ENCODE peak calls at places on chromosomes 11 and 22, in ten cellular contexts. One of them, this sample, is unnamed. For H3K27me3, the result is how much of the 10 kb centered on the place peaks cover.

GRCh38 chr11:31812392-31813241 is 1.5 kb upstream of the PAX6 start:
- DNase-seq in heart left ventricle: no peak
- DNase-seq in left ventricle myocardium inferior: no peak
- DNase-seq in PC-3: peak
- DNase-seq in neuronal stem cell: no peak
- DNase-seq in psoas muscle: no peak
- DNase-seq in H7: peak
- DNase-seq in right atrium auricular region: no peak
- DNase-seq in mesendoderm: peak
- DNase-seq in breast epithelium: no peak
- DNase-seq in this sample: no peak

GRCh38 chr11:90818196-90818735 is 595.4 kb upstream of the CHORDC1 start:
- DNase-seq in heart left ventricle: no peak
- DNase-seq in left ventricle myocardium inferior: no peak
- DNase-seq in PC-3: peak
- DNase-seq in neuronal stem cell: no peak
- DNase-seq in psoas muscle: no peak
- DNase-seq in H7: no peak
- DNase-seq in right atrium auricular region: no peak
- DNase-seq in mesendoderm: no peak
- DNase-seq in breast epithelium: no peak
- DNase-seq in this sample: no peak

GRCh38 chr11:37642321-37642720 is 1044.3 kb upstream of the RAG2 start:
- DNase-seq in heart left ventricle: no peak
- DNase-seq in left ventricle myocardium inferior: no peak
- DNase-seq in PC-3: no peak
- DNase-seq in neuronal stem cell: no peak
- DNase-seq in psoas muscle: no peak
- DNase-seq in H7: no peak
- DNase-seq in right atrium auricular region: no peak
- DNase-seq in mesendoderm: no peak
- DNase-seq in breast epithelium: no peak
- DNase-seq in this sample: no peak

GRCh38 chr22:32996702-32997101 is 61.5 kb downstream of the SYN3 start:
- DNase-seq in heart left ventricle: no peak
- DNase-seq in left ventricle myocardium inferior: peak
- DNase-seq in PC-3: no peak
- DNase-seq in neuronal stem cell: no peak
- DNase-seq in psoas muscle: peak
- DNase-seq in H7: no peak
- DNase-seq in right atrium auricular region: peak
- DNase-seq in mesendoderm: no peak
- DNase-seq in breast epithelium: no peak
- DNase-seq in this sample: no peak

GRCh38 chr11:43268786-43269185 is 43.0 kb upstream of the API5 start:
- DNase-seq in heart left ventricle: no peak
- DNase-seq in left ventricle myocardium inferior: no peak
- DNase-seq in PC-3: no peak
- DNase-seq in neuronal stem cell: no peak
- DNase-seq in psoas muscle: no peak
- DNase-seq in H7: peak
- DNase-seq in right atrium auricular region: no peak
- DNase-seq in mesendoderm: peak
- DNase-seq in breast epithelium: no peak
- DNase-seq in this sample: no peak

GRCh38 chr11:1310772-1311468 is 1.5 kb upstream of the TOLLIP start:
- DNase-seq in heart left ventricle: no peak
- DNase-seq in left ventricle myocardium inferior: no peak
- DNase-seq in PC-3: no peak
- DNase-seq in neuronal stem cell: no peak
- DNase-seq in psoas muscle: no peak
- DNase-seq in H7: peak
- DNase-seq in right atrium auricular region: no peak
- DNase-seq in mesendoderm: no peak
- DNase-seq in breast epithelium: no peak
- DNase-seq in this sample: no peak

GRCh38 chr11:69832561-69833413 is 13.6 kb upstream of the FGF3 start:
- DNase-seq in heart left ventricle: peak
- DNase-seq in left ventricle myocardium inferior: no peak
- DNase-seq in PC-3: no peak
- DNase-seq in neuronal stem cell: no peak
- DNase-seq in psoas muscle: no peak
- DNase-seq in H7: peak
- DNase-seq in right atrium auricular region: no peak
- DNase-seq in mesendoderm: no peak
- DNase-seq in breast epithelium: no peak
- DNase-seq in this sample: no peak

GRCh38 chr22:49727881-49728563 is 99.7 kb downstream of the BRD1 start:
- DNase-seq in heart left ventricle: no peak
- DNase-seq in left ventricle myocardium inferior: no peak
- DNase-seq in PC-3: no peak
- DNase-seq in neuronal stem cell: no peak
- DNase-seq in psoas muscle: no peak
- DNase-seq in H7: peak
- DNase-seq in right atrium auricular region: no peak
- DNase-seq in mesendoderm: no peak
- DNase-seq in breast epithelium: no peak
- DNase-seq in this sample: no peak

GRCh38 chr11:104968856-104969776 is 742 bp upstream of the CASP4 start:
- DNase-seq in heart left ventricle: peak
- DNase-seq in left ventricle myocardium inferior: peak
- DNase-seq in PC-3: peak
- DNase-seq in neuronal stem cell: no peak
- DNase-seq in psoas muscle: peak
- DNase-seq in H7: peak
- DNase-seq in right atrium auricular region: peak
- DNase-seq in mesendoderm: peak
- DNase-seq in breast epithelium: peak
- DNase-seq in this sample: peak

GRCh38 chr11:38323961-38324761 is 1726.1 kb upstream of the RAG2 start:
- DNase-seq in heart left ventricle: no peak
- DNase-seq in left ventricle myocardium inferior: no peak
- DNase-seq in PC-3: peak
- DNase-seq in neuronal stem cell: no peak
- DNase-seq in psoas muscle: no peak
- DNase-seq in H7: no peak
- DNase-seq in right atrium auricular region: no peak
- DNase-seq in mesendoderm: peak
- DNase-seq in breast epithelium: no peak
- DNase-seq in this sample: no peak

GRCh38 chr22:17213976-17214375 is 5.3 kb downstream of the ADA2 start:
- DNase-seq in heart left ventricle: peak
- DNase-seq in left ventricle myocardium inferior: peak
- DNase-seq in PC-3: peak
- DNase-seq in neuronal stem cell: no peak
- DNase-seq in psoas muscle: peak
- DNase-seq in H7: peak
- DNase-seq in right atrium auricular region: peak
- DNase-seq in mesendoderm: peak
- DNase-seq in breast epithelium: no peak
- DNase-seq in this sample: peak

GRCh38 chr11:78339483-78339882 is 78.1 kb downstream of the GAB2 start:
- DNase-seq in heart left ventricle: no peak
- DNase-seq in left ventricle myocardium inferior: no peak
- DNase-seq in PC-3: no peak
- DNase-seq in neuronal stem cell: no peak
- DNase-seq in psoas muscle: no peak
- DNase-seq in H7: no peak
- DNase-seq in right atrium auricular region: no peak
- DNase-seq in mesendoderm: no peak
- DNase-seq in breast epithelium: no peak
- DNase-seq in this sample: no peak

GRCh38 chr11:75429902-75430691 is 2.9 kb downstream of the KLHL35 start:
- DNase-seq in heart left ventricle: peak
- DNase-seq in left ventricle myocardium inferior: peak
- DNase-seq in PC-3: peak
- DNase-seq in neuronal stem cell: no peak
- DNase-seq in psoas muscle: peak
- DNase-seq in H7: peak
- DNase-seq in right atrium auricular region: no peak
- DNase-seq in mesendoderm: peak
- DNase-seq in breast epithelium: no peak
- DNase-seq in this sample: no peak

GRCh38 chr11:75429641-75429901 is 3.4 kb downstream of the KLHL35 start:
- DNase-seq in heart left ventricle: no peak
- DNase-seq in left ventricle myocardium inferior: no peak
- DNase-seq in PC-3: no peak
- DNase-seq in neuronal stem cell: no peak
- DNase-seq in psoas muscle: no peak
- DNase-seq in H7: no peak
- DNase-seq in right atrium auricular region: no peak
- DNase-seq in mesendoderm: no peak
- DNase-seq in breast epithelium: no peak
- DNase-seq in this sample: no peak

GRCh38 chr11:75431533-75432525 is 1.2 kb downstream of the KLHL35 start:
- DNase-seq in heart left ventricle: no peak
- DNase-seq in left ventricle myocardium inferior: no peak
- DNase-seq in PC-3: no peak
- DNase-seq in neuronal stem cell: no peak
- DNase-seq in psoas muscle: peak
- DNase-seq in H7: peak
- DNase-seq in right atrium auricular region: no peak
- DNase-seq in mesendoderm: peak
- DNase-seq in breast epithelium: no peak
- DNase-seq in this sample: no peak

GRCh38 chr11:75428989-75429640 is 3.9 kb downstream of the KLHL35 start:
- DNase-seq in heart left ventricle: no peak
- DNase-seq in left ventricle myocardium inferior: no peak
- DNase-seq in PC-3: no peak
- DNase-seq in neuronal stem cell: no peak
- DNase-seq in psoas muscle: peak
- DNase-seq in H7: no peak
- DNase-seq in right atrium auricular region: no peak
- DNase-seq in mesendoderm: no peak
- DNase-seq in breast epithelium: no peak
- DNase-seq in this sample: no peak

GRCh38 chr11:75430692-75431532 is 2.1 kb downstream of the KLHL35 start:
- DNase-seq in heart left ventricle: no peak
- DNase-seq in left ventricle myocardium inferior: no peak
- DNase-seq in PC-3: peak
- DNase-seq in neuronal stem cell: no peak
- DNase-seq in psoas muscle: peak
- DNase-seq in H7: no peak
- DNase-seq in right atrium auricular region: no peak
- DNase-seq in mesendoderm: no peak
- DNase-seq in breast epithelium: no peak
- DNase-seq in this sample: no peak
- H3K27me3 ChIP-seq in heart left ventricle: under half
- H3K27me3 ChIP-seq in left ventricle myocardium inferior: half or more
- H3K27me3 ChIP-seq in PC-3: under half
- H3K27me3 ChIP-seq in neuronal stem cell: under half
- H3K27me3 ChIP-seq in psoas muscle: under half
- H3K27me3 ChIP-seq in H7: half or more
- H3K27me3 ChIP-seq in right atrium auricular region: under half
- H3K27me3 ChIP-seq in mesendoderm: under half
- H3K27me3 ChIP-seq in breast epithelium: under half
- H3K27me3 ChIP-seq in this sample: under half

DNA sequence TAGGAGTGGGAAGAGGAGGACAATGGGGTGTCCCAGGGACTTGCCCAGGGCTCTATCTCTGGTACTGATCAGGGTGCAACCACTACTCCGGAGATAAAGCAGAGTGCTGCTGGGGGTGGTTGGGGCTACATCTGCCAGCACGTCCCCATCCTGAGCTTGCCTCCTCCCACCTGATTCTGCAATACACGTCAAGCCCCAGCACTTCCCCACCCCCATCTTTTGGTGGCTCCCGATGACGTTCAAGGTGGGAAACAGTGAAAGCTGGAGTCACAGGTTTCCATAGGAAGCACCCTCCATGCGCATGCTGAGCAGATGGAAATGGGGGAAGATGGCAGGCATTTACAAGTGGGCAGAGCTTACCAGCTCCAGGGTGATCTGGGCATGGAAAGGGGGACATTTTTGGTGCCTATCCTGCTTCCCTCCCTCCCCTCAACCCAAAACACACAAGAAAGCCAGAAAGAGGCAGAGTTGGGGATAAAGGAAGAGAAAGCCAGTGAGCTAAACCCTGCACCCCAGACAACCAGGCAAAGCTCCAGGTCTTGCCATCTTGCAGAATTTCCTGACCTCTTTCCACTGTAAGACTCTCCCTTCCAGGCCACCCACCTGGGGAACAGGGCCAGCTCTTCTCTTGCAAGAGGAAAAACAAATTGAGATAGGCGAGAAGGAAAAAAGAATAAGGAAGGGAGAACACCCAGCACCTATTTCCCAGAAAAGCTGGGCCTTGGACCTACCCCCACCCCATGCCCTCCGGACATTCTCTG is 15.8 kb downstream of the SYT7 start:
- DNase-seq in heart left ventricle: no peak
- DNase-seq in left ventricle myocardium inferior: no peak
- DNase-seq in PC-3: no peak
- DNase-seq in neuronal stem cell: no peak
- DNase-seq in psoas muscle: no peak
- DNase-seq in H7: no peak
- DNase-seq in right atrium auricular region: no peak
- DNase-seq in mesendoderm: no peak
- DNase-seq in breast epithelium: no peak
- DNase-seq in this sample: no peak
- H3K27me3 ChIP-seq in heart left ventricle: under half
- H3K27me3 ChIP-seq in left ventricle myocardium inferior: under half
- H3K27me3 ChIP-seq in PC-3: under half
- H3K27me3 ChIP-seq in neuronal stem cell: under half
- H3K27me3 ChIP-seq in psoas muscle: under half
- H3K27me3 ChIP-seq in H7: under half
- H3K27me3 ChIP-seq in right atrium auricular region: under half
- H3K27me3 ChIP-seq in mesendoderm: under half
- H3K27me3 ChIP-seq in breast epithelium: under half
- H3K27me3 ChIP-seq in this sample: under half

GRCh38 chr11:19561011-19561410 is 151.6 kb upstream of the NAV2 start:
- DNase-seq in heart left ventricle: no peak
- DNase-seq in left ventricle myocardium inferior: no peak
- DNase-seq in PC-3: peak
- DNase-seq in neuronal stem cell: no peak
- DNase-seq in psoas muscle: no peak
- DNase-seq in H7: no peak
- DNase-seq in right atrium auricular region: no peak
- DNase-seq in mesendoderm: no peak
- DNase-seq in breast epithelium: no peak
- DNase-seq in this sample: no peak
- H3K27me3 ChIP-seq in heart left ventricle: under half
- H3K27me3 ChIP-seq in left ventricle myocardium inferior: under half
- H3K27me3 ChIP-seq in PC-3: under half
- H3K27me3 ChIP-seq in neuronal stem cell: under half
- H3K27me3 ChIP-seq in psoas muscle: under half
- H3K27me3 ChIP-seq in H7: under half
- H3K27me3 ChIP-seq in right atrium auricular region: under half
- H3K27me3 ChIP-seq in mesendoderm: under half
- H3K27me3 ChIP-seq in breast epithelium: under half
- H3K27me3 ChIP-seq in this sample: under half

DNA sequence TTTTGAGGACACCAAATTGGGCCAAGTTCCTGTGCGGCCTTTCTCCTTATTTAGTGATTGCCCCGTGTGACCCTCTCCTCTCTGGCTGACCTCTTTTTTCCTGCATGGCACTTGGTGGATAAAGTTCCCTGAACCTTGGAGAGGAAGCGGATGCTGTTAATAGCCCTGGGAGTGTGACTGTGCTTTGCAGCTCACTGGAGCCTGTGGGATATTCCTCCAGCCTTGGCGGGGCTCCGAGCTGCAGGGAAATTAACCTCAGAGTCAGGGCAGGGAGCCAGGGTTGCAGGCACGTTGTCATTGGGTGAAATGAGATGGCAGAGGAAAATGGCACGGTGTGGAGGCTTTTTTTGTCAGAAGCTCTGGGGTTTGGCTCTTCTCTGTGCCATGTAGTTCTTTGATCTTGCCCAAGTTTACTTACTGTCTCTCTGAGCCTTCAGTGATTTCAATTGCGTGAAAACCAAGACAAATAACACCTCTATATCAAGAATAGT is 965 bp downstream of the OR9Q1 start:
- DNase-seq in heart left ventricle: peak
- DNase-seq in left ventricle myocardium inferior: peak
- DNase-seq in PC-3: no peak
- DNase-seq in neuronal stem cell: no peak
- DNase-seq in psoas muscle: peak
- DNase-seq in H7: no peak
- DNase-seq in right atrium auricular region: peak
- DNase-seq in mesendoderm: no peak
- DNase-seq in breast epithelium: peak
- DNase-seq in this sample: peak
- H3K27me3 ChIP-seq in heart left ventricle: under half
- H3K27me3 ChIP-seq in left ventricle myocardium inferior: under half
- H3K27me3 ChIP-seq in PC-3: under half
- H3K27me3 ChIP-seq in neuronal stem cell: under half
- H3K27me3 ChIP-seq in psoas muscle: under half
- H3K27me3 ChIP-seq in H7: under half
- H3K27me3 ChIP-seq in right atrium auricular region: under half
- H3K27me3 ChIP-seq in mesendoderm: under half
- H3K27me3 ChIP-seq in breast epithelium: under half
- H3K27me3 ChIP-seq in this sample: under half

This sample was measured in right lobe of liver.